ENCODE peak calls at places on chromosomes 6 and 20, in nine cellular contexts. X is Peyer's patch; M is mammary epithelial cell; N is left ventricle myocardium inferior; T is IMR-90; J is ascending aorta; E is neural progenitor cell; F is CD4-positive, alpha-beta memory T cell; A is CD8-positive, alpha-beta memory T cell. P is an unnamed sample.

GRCh38 chr6:83431545-83432165 is 804 bp upstream of the ME1 start:
- DNase-seq in T (no peak), X (no peak), J (no peak), M (peak), A (no peak), F (no peak), E (no peak), N (no peak), P (no peak)

GRCh38 chr6:60643870-60644269 is 1642.2 kb downstream of the KHDRBS2 start:
- DNase-seq in M (no peak), J (no peak), F (no peak), X (no peak), N (no peak), T (no peak), A (no peak), E (peak), P (no peak)

GRCh38 chr6:130558131-130558530 is 192.3 kb downstream of the TMEM200A start:
- DNase-seq in E (no peak), X (no peak), A (no peak), J (no peak), F (no peak), N (no peak), T (no peak), M (no peak), P (no peak)

GRCh38 chr6:131381694-131382093 is 191.3 kb upstream of the ARG1 start:
- DNase-seq in X (no peak), M (no peak), N (no peak), E (no peak), A (no peak), F (no peak), J (no peak), T (no peak), P (no peak)

GRCh38 chr20:2658414-2659354 is 5.3 kb downstream of the IDH3B start:
- DNase-seq in T (no peak), J (no peak), X (no peak), M (no peak), N (no peak), A (no peak), F (no peak), E (no peak), P (no peak)

GRCh38 chr20:1802385-1803215 is 92.6 kb upstream of the SIRPA start:
- DNase-seq in X (peak), J (no peak), T (peak), N (peak), M (peak), A (peak), E (peak), F (no peak), P (peak)

GRCh38 chr6:74671558-74672025 is 534.3 kb downstream of the COL12A1 start:
- DNase-seq in M (peak), X (no peak), A (no peak), J (no peak), T (peak), F (no peak), N (no peak), E (no peak), P (no peak)

GRCh38 chr6:31350551-31350950 is 6.4 kb downstream of the HLA-B start:
- DNase-seq in N (no peak), J (no peak), T (no peak), E (no peak), M (no peak), F (peak), X (peak), A (no peak), P (no peak)

GRCh38 chr6:84728602-84729001 is 35.8 kb downstream of the TBX18 start:
- DNase-seq in T (peak), J (no peak), M (peak), A (no peak), N (no peak), F (no peak), E (peak), X (no peak), P (no peak)

GRCh38 chr6:106122306-106122940 is 36.3 kb downstream of the PRDM1 start:
- DNase-seq in F (no peak), A (no peak), T (no peak), M (no peak), X (no peak), N (no peak), J (no peak), E (no peak), P (no peak)

GRCh38 chr6:106125925-106126435 is 39.8 kb downstream of the PRDM1 start:
- DNase-seq in A (no peak), T (no peak), F (peak), X (peak), N (no peak), E (no peak), J (no peak), M (no peak), P (peak)

GRCh38 chr6:106122941-106123337 is 36.8 kb downstream of the PRDM1 start:
- DNase-seq in N (no peak), J (no peak), X (no peak), M (no peak), A (no peak), T (no peak), F (no peak), E (no peak), P (no peak)

GRCh38 chr6:106124437-106125423 is 38.6 kb downstream of the PRDM1 start:
- DNase-seq in F (no peak), M (no peak), N (no peak), E (no peak), T (no peak), J (no peak), A (no peak), X (no peak), P (no peak)

GRCh38 chr6:106124015-106124414 is 37.9 kb downstream of the PRDM1 start:
- DNase-seq in F (no peak), T (no peak), J (no peak), N (no peak), X (no peak), M (no peak), A (no peak), E (no peak), P (no peak)
- H3K27ac ChIP-seq in F (no peak), T (no peak), J (no peak), N (no peak), X (no peak), M (no peak), A (no peak), E (no peak), P (no peak)

GRCh38 chr20:3766832-3767433 is 620 bp downstream of the ADISSP start:
- DNase-seq in X (no peak), N (no peak), F (no peak), M (no peak), T (no peak), E (peak), J (no peak), A (no peak), P (no peak)
- H3K27ac ChIP-seq in X (peak), N (peak), F (peak), M (peak), T (peak), E (no peak), J (no peak), A (peak), P (peak)

GRCh38 chr20:40743172-40743775 is 54.2 kb upstream of the MAFB start:
- DNase-seq in J (no peak), M (no peak), A (no peak), F (no peak), T (no peak), E (no peak), N (no peak), X (no peak), P (no peak)
- H3K27ac ChIP-seq in J (no peak), M (no peak), A (no peak), F (no peak), T (no peak), E (no peak), N (no peak), X (no peak), P (no peak)

DNA sequence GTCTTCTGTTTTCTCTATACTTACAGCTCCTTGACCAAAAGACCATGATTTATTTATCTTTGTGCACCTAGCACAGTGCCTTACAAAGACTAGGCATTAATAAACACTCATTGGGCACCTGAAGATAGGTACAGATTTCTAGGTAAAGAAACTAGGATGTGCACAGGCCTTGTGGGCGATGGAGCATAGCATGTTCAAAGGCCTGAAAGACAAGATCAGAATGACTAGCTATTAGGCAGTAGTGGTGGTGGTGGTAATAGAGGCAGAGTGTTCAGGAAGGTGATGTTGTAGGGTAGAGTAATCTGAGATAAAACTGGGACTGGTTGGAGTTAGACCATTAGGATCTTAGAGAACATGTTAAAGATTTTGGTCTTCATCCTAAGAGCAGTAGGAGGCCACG is 3.9 kb downstream of the TXLNB start:
- DNase-seq in M (no peak), T (no peak), E (no peak), N (no peak), X (no peak), F (no peak), J (no peak), A (no peak), P (no peak)
- H3K27ac ChIP-seq in M (no peak), T (no peak), E (no peak), N (peak), X (no peak), F (no peak), J (no peak), A (no peak), P (no peak)

DNA sequence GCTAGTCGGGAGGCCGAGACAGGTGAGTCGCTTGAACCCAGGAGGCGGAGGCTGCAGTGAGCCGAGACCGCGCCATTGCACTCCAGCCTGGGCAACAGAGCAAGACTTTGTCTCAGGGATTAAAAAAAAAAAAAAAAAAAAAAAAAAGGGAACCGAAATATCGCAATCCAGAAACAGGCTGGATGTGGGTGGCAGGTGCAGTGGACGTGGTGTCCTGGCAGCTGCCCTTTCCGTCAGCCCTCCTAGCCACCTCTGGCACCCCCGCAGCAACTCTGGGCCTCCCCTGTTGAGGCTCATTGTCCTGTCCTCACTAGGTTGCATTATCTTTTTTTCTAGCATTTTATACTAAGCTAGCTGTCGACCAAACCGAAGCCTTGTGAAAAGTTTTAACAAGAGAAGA is 113.5 kb downstream of the DTNBP1 start:
- DNase-seq in X (no peak), M (no peak), T (no peak), F (no peak), A (no peak), N (no peak), E (no peak), J (no peak), P (no peak)
- H3K27ac ChIP-seq in X (no peak), M (no peak), T (no peak), F (no peak), A (no peak), N (no peak), E (no peak), J (no peak), P (no peak)

DNA sequence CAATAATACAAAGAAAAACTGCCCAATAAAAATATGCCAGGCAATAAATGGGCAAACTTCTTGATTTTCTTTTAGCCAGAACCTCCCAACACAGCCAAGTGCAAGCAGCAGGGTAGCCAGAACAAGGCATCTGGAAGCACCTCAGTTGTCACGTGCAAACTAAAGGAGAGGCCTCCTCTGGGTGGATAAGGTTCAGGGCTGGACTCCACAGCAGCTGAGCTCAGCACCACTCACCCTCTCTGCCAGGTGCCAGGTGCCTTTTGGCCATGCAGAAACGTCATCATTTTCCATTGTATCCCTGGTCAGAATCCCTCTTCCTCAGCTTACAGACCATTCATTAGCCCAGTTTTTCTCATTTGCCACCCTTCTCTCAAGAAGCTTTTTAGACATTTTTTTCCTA is 52.7 kb downstream of the SOD2 start:
- DNase-seq in X (no peak), J (no peak), N (no peak), T (no peak), F (no peak), M (no peak), A (no peak), E (no peak), P (no peak)
- H3K27ac ChIP-seq in X (no peak), J (no peak), N (no peak), T (no peak), F (no peak), M (no peak), A (no peak), E (no peak), P (no peak)

GRCh38 chr6:40932366-40932765 is 106.7 kb downstream of the UNC5CL start:
- DNase-seq in T (peak), X (no peak), E (no peak), F (no peak), N (no peak), J (no peak), M (no peak), A (no peak), P (no peak)
- H3K27ac ChIP-seq in T (peak), X (no peak), E (no peak), F (no peak), N (peak), J (no peak), M (no peak), A (no peak), P (no peak)